ENCODE peak calls at places on chromosomes 11 and 22, in seven cellular contexts. Q is CD8-positive, alpha-beta T cell; A is uterus; C is heart left ventricle; F is heart right ventricle; S is tibial nerve; Y is astrocyte. U is an unnamed sample.
A peak's percentile ranks its signal among the peaks of the same experiment; 100 is the strongest.

GRCh38 chr22:48450188-48450825 is 1377.4 kb downstream of the BRD1 start:
- DNase-seq in C (peak; percentile 46), Y (no peak), A (no peak), F (no peak), S (no peak), Q (no peak), U (no peak)

GRCh38 chr11:44939673-44940072 is 11.0 kb downstream of the TP53I11 start:
- DNase-seq in A (peak; percentile 41), Q (no peak), C (no peak), Y (no peak), F (peak; percentile 40), S (peak; percentile 26), U (no peak)

GRCh38 chr22:26666035-26666338 is 8.6 kb downstream of the MIAT start:
- DNase-seq in Q (no peak), S (no peak), A (no peak), C (no peak), Y (peak; percentile 59), F (no peak), U (no peak)

GRCh38 chr22:43990044-43990443 is 34.1 kb upstream of the PARVB start:
- DNase-seq in C (no peak), A (no peak), Y (no peak), Q (no peak), F (no peak), S (no peak), U (no peak)

GRCh38 chr11:70322653-70323052 is 52.2 kb downstream of the PPFIA1 start:
- DNase-seq in Y (no peak), C (no peak), A (no peak), Q (no peak), S (no peak), F (no peak), U (no peak)

GRCh38 chr22:39266398-39267030 is 21.7 kb upstream of the PDGFB start:
- DNase-seq in Y (no peak), S (no peak), F (no peak), Q (no peak), A (no peak), C (no peak), U (no peak)

GRCh38 chr11:61599968-61600710 is 19.3 kb upstream of the SYT7 start:
- DNase-seq in S (no peak), Q (no peak), Y (no peak), C (no peak), F (no peak), A (no peak), U (no peak)

GRCh38 chr11:35364101-35364780 is 55.1 kb downstream of the SLC1A2 start:
- DNase-seq in Q (no peak), F (peak; percentile 36), Y (peak; percentile 90), A (peak; percentile 80), C (no peak), S (peak; percentile 71), U (peak; percentile 59)

GRCh38 chr11:74444173-74444832 is 23.0 kb downstream of the KCNE3 start:
- DNase-seq in A (no peak), S (no peak), Q (no peak), F (no peak), Y (no peak), C (no peak), U (no peak)

GRCh38 chr11:5620606-5621521 is 3.9 kb upstream of the TRIM34 start:
- DNase-seq in F (no peak), Q (no peak), A (no peak), S (no peak), C (no peak), Y (peak; percentile 90), U (no peak)

GRCh38 chr11:119024430-119025098 is 6.0 kb downstream of the TRAPPC4 start:
- DNase-seq in A (no peak), Y (no peak), C (no peak), S (no peak), F (no peak), Q (no peak), U (no peak)

GRCh38 chr11:124172076-124172475 is 11.1 kb upstream of the OR10D3 start:
- DNase-seq in Y (no peak), Q (no peak), C (no peak), F (no peak), S (no peak), A (no peak), U (no peak)

GRCh38 chr22:46366327-46366731 is 30.8 kb downstream of the TRMU start:
- DNase-seq in A (no peak), F (no peak), Y (no peak), S (no peak), Q (no peak), C (peak; percentile 49), U (no peak)

GRCh38 chr11:108269583-108269982 is 46.7 kb downstream of the ATM start:
- DNase-seq in A (no peak), S (no peak), Q (no peak), C (no peak), Y (no peak), F (no peak), U (no peak)

GRCh38 chr11:17719028-17719939 is at the start of gene MYOD1:
- DNase-seq in F (no peak), C (no peak), A (no peak), Q (no peak), Y (peak; percentile 10), S (no peak), U (no peak)

GRCh38 chr11:32962016-32962415 is 53.7 kb upstream of the DEPDC7 start:
- DNase-seq in Q (no peak), A (no peak), C (no peak), F (no peak), Y (peak; percentile 72), S (no peak), U (no peak)

GRCh38 chr11:8206251-8207079 is 37.6 kb upstream of the RIC3 start:
- DNase-seq in C (no peak), F (peak; percentile 56), Q (no peak), A (no peak), Y (peak; percentile 20), S (no peak), U (peak; percentile 72)

GRCh38 chr11:1516273-1517067 is 29.9 kb upstream of the MOB2 start:
- DNase-seq in Q (no peak), Y (peak; percentile 69), C (peak; percentile 44), S (no peak), F (no peak), A (no peak), U (no peak)

GRCh38 chr11:34274712-34275398 is 83.0 kb downstream of the ABTB2 start:
- DNase-seq in Q (no peak), C (peak; percentile 82), Y (peak; percentile 97), A (peak; percentile 94), F (peak; percentile 74), S (peak; percentile 93), U (peak; percentile 78)

GRCh38 chr11:47061429-47062178 is 115.1 kb downstream of the ARFGAP2 start:
- DNase-seq in S (no peak), Q (no peak), C (no peak), F (no peak), A (no peak), Y (no peak), U (no peak)

GRCh38 chr11:65308281-65308891 is 6.3 kb upstream of the CDC42EP2 start:
- DNase-seq in Q (no peak), A (no peak), F (peak; percentile 72), S (no peak), Y (no peak), C (peak; percentile 81), U (no peak)

GRCh38 chr22:50733521-50734342 is 4.3 kb upstream of the ACR start:
- DNase-seq in Y (no peak), Q (no peak), A (peak; percentile 15), S (no peak), C (no peak), F (peak; percentile 9), U (no peak)

GRCh38 chr22:43993072-43993760 is 30.9 kb upstream of the PARVB start:
- DNase-seq in C (peak; percentile 73), Y (peak; percentile 16), F (peak; percentile 56), Q (peak; percentile 33), A (peak; percentile 64), S (peak; percentile 60), U (peak; percentile 67)

GRCh38 chr11:3080733-3081385 is 23.6 kb upstream of the CARS1 start:
- DNase-seq in F (no peak), S (no peak), A (no peak), C (no peak), Y (no peak), Q (no peak), U (no peak)

GRCh38 chr11:111977141-111978027 is 40.2 kb downstream of the DIXDC1 start:
- DNase-seq in Y (peak; percentile 22), Q (no peak), A (peak; percentile 70), C (peak; percentile 86), F (peak; percentile 77), S (peak; percentile 37), U (peak; percentile 58)

GRCh38 chr22:21447694-21448402 is 19.3 kb upstream of the TMEM191C start:
- DNase-seq in S (no peak), F (peak; percentile 11), Q (no peak), C (no peak), A (no peak), Y (no peak), U (peak; percentile 75)

DNA sequence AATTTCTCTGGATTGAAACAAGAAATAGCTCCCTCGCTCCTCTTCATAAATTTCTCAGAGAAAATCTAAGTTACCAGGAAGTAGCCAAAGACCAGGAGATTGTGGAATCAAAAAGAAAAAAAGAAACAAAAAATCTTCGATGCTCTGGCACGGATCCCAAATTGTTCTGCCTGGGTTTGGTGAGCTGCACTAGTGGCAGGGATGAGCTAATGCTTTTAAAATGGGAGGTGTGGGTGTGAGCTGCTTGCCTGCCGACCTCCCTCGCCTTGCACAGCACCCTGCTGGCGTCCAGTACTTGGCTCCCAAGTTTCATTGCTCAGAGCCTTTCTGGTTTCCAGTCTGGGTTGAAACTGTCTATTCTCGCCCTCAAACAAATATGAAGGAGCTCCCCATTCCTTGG is 2.5 kb downstream of the TIMP3 start:
- DNase-seq in Y (peak; percentile 80), S (no peak), F (no peak), A (no peak), C (no peak), Q (no peak), U (no peak)
- H3K4me3 ChIP-seq in Y (peak overlapping the region; percentile 78), S (peak overlapping the region; percentile 59), F (peak overlapping the region; percentile 99), A (peak overlapping the region; percentile 86), C (peak overlapping the region; percentile 97), Q (no peak overlapping the region), U (peak overlapping the region; percentile 44)

GRCh38 chr11:95045791-95046190 is 3.4 kb upstream of the KDM4F start:
- DNase-seq in Q (no peak), C (no peak), Y (no peak), F (no peak), S (no peak), A (no peak), U (no peak)

GRCh38 chr11:95042239-95042638 is 7.0 kb upstream of the KDM4F start:
- DNase-seq in A (no peak), Y (no peak), S (no peak), C (no peak), Q (no peak), F (no peak), U (no peak)

GRCh38 chr11:95042906-95043305 is 6.3 kb upstream of the KDM4F start:
- DNase-seq in A (no peak), S (no peak), C (no peak), Q (no peak), Y (no peak), F (no peak), U (no peak)

GRCh38 chr11:95044010-95044409 is 5.2 kb upstream of the KDM4F start:
- DNase-seq in C (no peak), Y (no peak), A (no peak), F (no peak), Q (no peak), S (no peak), U (no peak)
- H3K36me3 ChIP-seq in C (no peaks in the 10 kb centered on the region), Y (no peaks in the 10 kb centered on the region), A (no peaks in the 10 kb centered on the region), F (no peaks in the 10 kb centered on the region), Q (no peaks in the 10 kb centered on the region), S (no peaks in the 10 kb centered on the region), U (no peaks in the 10 kb centered on the region)

GRCh38 chr22:22888509-22889353 is 1.1 kb downstream of the IGLL5 start:
- DNase-seq in Y (no peak), C (no peak), S (no peak), F (no peak), A (no peak), Q (no peak), U (no peak)
- H3K4me3 ChIP-seq in Y (no peak overlapping the region), C (no peak overlapping the region), S (no peak overlapping the region), F (no peak overlapping the region), A (no peak overlapping the region), Q (no peak overlapping the region), U (no peak overlapping the region)

GRCh38 chr11:57308426-57309060 is 16.2 kb downstream of the TNKS1BP1 start:
- DNase-seq in C (no peak), S (no peak), Y (no peak), F (no peak), Q (no peak), A (no peak), U (peak; percentile 17)
- H3K36me3 ChIP-seq in C (peaks cover 3% of the 10 kb centered on the region), S (peaks cover 44% of the 10 kb centered on the region), Y (peaks cover 22% of the 10 kb centered on the region), F (peaks cover 8% of the 10 kb centered on the region), Q (no peaks in the 10 kb centered on the region), A (no peaks in the 10 kb centered on the region), U (no peaks in the 10 kb centered on the region)

U was measured in pancreas.